ENCODE peak calls at places on chromosome 10, in nine cellular contexts. O is activated CD8-positive, alpha-beta memory T cell treated with anti-CD3 and anti-CD28 coated beads for 24 hours; X is neural progenitor cell; J is renal cortical epithelial cell; T is H9; S is effector CD4-positive, alpha-beta T cell; K is skeletal muscle cell; Q is AG08395; V is AML-193. F is an unnamed sample.

GRCh38 chr10:122276611-122277205 is 5.6 kb downstream of the BTBD16 start:
- DNase-seq in T (peak; percentile 73), Q (no peak), K (no peak), X (no peak), J (peak; percentile 70), S (no peak), O (no peak), V (no peak), F (no peak)

GRCh38 chr10:79490400-79491081 is 21.8 kb upstream of the EIF5AL1 start:
- DNase-seq in S (no peak), X (no peak), T (peak; percentile 35), O (no peak), V (no peak), K (peak; percentile 66), Q (peak; percentile 41), J (no peak), F (no peak)

GRCh38 chr10:44960482-44961230 is 1.1 kb downstream of the RASSF4 start:
- DNase-seq in X (no peak), K (no peak), O (peak; percentile 51), V (peak; percentile 19), J (no peak), Q (no peak), T (peak; percentile 22), S (no peak), F (no peak)

GRCh38 chr10:77898323-77899079 is 28.1 kb downstream of the DLG5 start:
- DNase-seq in X (peak; percentile 31), S (no peak), T (no peak), J (no peak), O (no peak), K (no peak), V (no peak), Q (no peak), F (no peak)

GRCh38 chr10:102837230-102837721 is at the start of gene CYP17A1:
- DNase-seq in J (peak; percentile 60), S (no peak), Q (no peak), O (no peak), T (no peak), K (no peak), V (no peak), X (no peak), F (no peak)

GRCh38 chr10:43202224-43202656 is 64.0 kb downstream of the CSGALNACT2 start:
- DNase-seq in Q (peak; percentile 62), V (peak; percentile 43), S (peak; percentile 32), O (peak; percentile 76), J (no peak), X (peak; percentile 75), K (no peak), T (peak; percentile 75), F (no peak)

GRCh38 chr10:89458289-89458688 is 43.9 kb downstream of the IFIT5 start:
- DNase-seq in X (no peak), J (peak; percentile 88), K (no peak), Q (peak; percentile 49), O (no peak), V (no peak), S (no peak), T (no peak), F (no peak)

GRCh38 chr10:25522946-25523608 is 348.3 kb downstream of the GPR158 start:
- DNase-seq in X (peak; percentile 67), O (no peak), J (peak; percentile 23), S (no peak), Q (no peak), V (no peak), K (no peak), T (peak; percentile 81), F (no peak)

GRCh38 chr10:104809288-104810090 is 168.4 kb downstream of the SORCS3 start:
- DNase-seq in V (no peak), S (no peak), J (peak; percentile 98), T (peak; percentile 72), K (peak; percentile 78), Q (no peak), X (no peak), O (no peak), F (no peak)

GRCh38 chr10:124743188-124744046 is 761 bp downstream of the FAM53B start:
- DNase-seq in X (peak; percentile 63), J (no peak), T (no peak), Q (no peak), V (peak; percentile 28), O (peak; percentile 79), S (no peak), K (no peak), F (no peak)

GRCh38 chr10:17607603-17608332 is 9.4 kb downstream of the HACD1 start:
- DNase-seq in J (peak; percentile 65), V (peak; percentile 53), T (no peak), K (no peak), Q (peak; percentile 62), S (peak; percentile 12), O (no peak), X (peak; percentile 78), F (no peak)

GRCh38 chr10:101485207-101485606 is 102.8 kb downstream of the POLL start:
- DNase-seq in T (no peak), O (no peak), J (no peak), V (no peak), X (peak; percentile 28), K (no peak), Q (no peak), S (no peak), F (no peak)

GRCh38 chr10:65571011-65571570 is 1354.7 kb upstream of the LRRTM3 start:
- DNase-seq in V (no peak), K (no peak), X (peak; percentile 20), T (peak; percentile 34), J (peak; percentile 18), O (no peak), S (no peak), Q (no peak), F (no peak)

GRCh38 chr10:103814626-103815370 is 40.6 kb downstream of the SH3PXD2A start:
- DNase-seq in J (no peak), K (no peak), Q (no peak), V (no peak), O (no peak), S (no peak), X (no peak), T (no peak), F (peak; percentile 16)

GRCh38 chr10:124539935-124540641 is 78.5 kb downstream of the LHPP start:
- DNase-seq in Q (peak; percentile 76), S (peak; percentile 66), O (peak; percentile 88), K (no peak), X (peak; percentile 85), V (no peak), J (no peak), T (peak; percentile 78), F (no peak)

GRCh38 chr10:103560886-103561285 is 67.4 kb downstream of the NEURL1 start:
- DNase-seq in V (no peak), O (no peak), X (no peak), T (no peak), K (no peak), J (no peak), Q (no peak), S (no peak), F (no peak)

GRCh38 chr10:88385601-88386203 is 197.4 kb downstream of the RNLS start:
- DNase-seq in T (peak; percentile 25), K (no peak), V (peak; percentile 89), O (peak; percentile 67), S (peak; percentile 14), Q (no peak), X (no peak), J (peak; percentile 81), F (no peak)

GRCh38 chr10:70778267-70778924 is 6.8 kb downstream of the TBATA start:
- DNase-seq in T (no peak), O (no peak), V (no peak), J (no peak), X (no peak), S (no peak), K (no peak), Q (no peak), F (no peak)

GRCh38 chr10:17001961-17002749 is 127.5 kb downstream of the CUBN start:
- DNase-seq in S (peak; percentile 45), Q (peak; percentile 84), T (no peak), K (peak; percentile 98), V (no peak), O (no peak), X (no peak), J (peak; percentile 89), F (peak; percentile 97)

GRCh38 chr10:36602374-36602773 is 523.0 kb upstream of the ANKRD30A start:
- DNase-seq in V (no peak), S (no peak), T (no peak), Q (peak; percentile 22), J (peak; percentile 69), X (no peak), O (no peak), K (peak; percentile 52), F (peak; percentile 12)

GRCh38 chr10:25113231-25114035 is 61.4 kb upstream of the GPR158 start:
- DNase-seq in X (peak; percentile 93), K (peak; percentile 13), S (no peak), J (peak; percentile 57), Q (peak; percentile 67), V (peak; percentile 29), O (peak; percentile 56), T (peak; percentile 88), F (peak; percentile 14)

GRCh38 chr10:129759214-129760002 is 204.7 kb downstream of the EBF3 start:
- DNase-seq in S (no peak), K (no peak), J (no peak), V (no peak), T (peak; percentile 16), X (no peak), Q (no peak), O (peak; percentile 47), F (no peak)